ENCODE peak calls at places on chromosomes 5 and 9, in five cellular contexts. M is PC-3, H is AG04450, R is stomach, L is A673. E is an unnamed sample.

GRCh38 chr5:155780274-155780673 is 546.7 kb upstream of the SGCD start:
- DNase-seq in M (no peak), H (no peak), R (no peak), L (no peak), E (no peak)

GRCh38 chr5:76174101-76174500 is 90.9 kb downstream of the SV2C start:
- DNase-seq in M (no peak), H (no peak), R (no peak), L (no peak), E (no peak)

GRCh38 chr9:38284768-38285080 is 107.8 kb upstream of the ALDH1B1 start:
- DNase-seq in M (no peak), H (no peak), R (no peak), L (peak; percentile 14), E (no peak)

GRCh38 chr9:131094622-131095021 is 1.7 kb upstream of the AIF1L start:
- DNase-seq in M (peak; percentile 14), H (peak; percentile 24), R (no peak), L (no peak), E (no peak)

GRCh38 chr5:152086668-152087067 is 162.0 kb upstream of the GLRA1 start:
- DNase-seq in M (peak; percentile 17), H (no peak), R (no peak), L (no peak), E (no peak)

GRCh38 chr5:53164478-53165165 is 55.1 kb upstream of the MOCS2 start:
- DNase-seq in M (no peak), H (no peak), R (no peak), L (no peak), E (no peak)

GRCh38 chr5:14700478-14701436 is 36.2 kb downstream of the OTULIN start:
- DNase-seq in M (no peak), H (no peak), R (no peak), L (no peak), E (no peak)

GRCh38 chr5:16935271-16936149 is 578 bp downstream of the MYO10 start:
- DNase-seq in M (peak; percentile 75), H (no peak), R (peak; percentile 50), L (no peak), E (peak; percentile 53)

GRCh38 chr9:118940477-118940876 is 428.8 kb downstream of the BRINP1 start:
- DNase-seq in M (no peak), H (no peak), R (no peak), L (no peak), E (no peak)

GRCh38 chr5:137607771-137608170 is 108.6 kb upstream of the SPOCK1 start:
- DNase-seq in M (no peak), H (no peak), R (no peak), L (no peak), E (no peak)

GRCh38 chr5:170278611-170279500 is 18.7 kb downstream of the LCP2 start:
- DNase-seq in M (no peak), H (no peak), R (peak; percentile 62), L (no peak), E (peak; percentile 46)

GRCh38 chr5:165290535-165290934 is 1785.1 kb downstream of the MAT2B start:
- DNase-seq in M (no peak), H (no peak), R (no peak), L (no peak), E (no peak)

GRCh38 chr9:107422189-107422802 is 67.3 kb downstream of the KLF4 start:
- DNase-seq in M (peak; percentile 75), H (no peak), R (peak; percentile 79), L (peak; percentile 82), E (peak; percentile 84)

GRCh38 chr9:40913928-40914673 is 214.4 kb downstream of the FOXD4L6 start:
- DNase-seq in M (no peak), H (no peak), R (no peak), L (no peak), E (no peak)

GRCh38 chr9:2567922-2568321 is 53.7 kb upstream of the VLDLR start:
- DNase-seq in M (peak; percentile 16), H (no peak), R (no peak), L (no peak), E (no peak)

DNA sequence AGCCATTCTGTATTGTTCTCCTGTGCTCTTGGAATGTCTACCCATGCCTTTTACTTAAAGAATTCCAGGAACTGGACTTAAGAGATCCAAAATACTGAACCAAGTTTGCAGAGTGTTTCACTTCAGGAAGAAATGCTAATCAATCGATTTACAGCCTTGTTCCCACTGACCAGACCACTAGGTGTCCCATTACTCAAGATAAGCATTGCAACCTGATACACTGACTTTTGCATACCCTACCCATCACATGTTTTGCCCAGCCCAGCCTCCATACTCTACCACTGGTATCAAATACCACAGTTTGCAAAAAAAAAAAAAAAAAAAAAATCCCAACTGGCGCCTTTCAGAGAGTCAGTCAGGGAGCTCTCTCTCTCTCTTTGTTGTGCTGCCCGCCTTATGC is 550.8 kb downstream of the CDH9 start:
- DNase-seq in M (no peak), H (no peak), R (no peak), L (no peak), E (no peak)
- TF ChIP-seq CTCF in M (no peak), H (no peak), R (no peak), L (peak; percentile 17), E (no peak)

GRCh38 chr5:135173662-135174290 is 139.7 kb upstream of the PITX1 start:
- DNase-seq in M (no peak), H (no peak), R (no peak), L (no peak), E (no peak)

GRCh38 chr5:135177591-135177990 is 143.6 kb upstream of the PITX1 start:
- DNase-seq in M (no peak), H (no peak), R (no peak), L (no peak), E (no peak)

GRCh38 chr5:135176991-135177390 is 143.0 kb upstream of the PITX1 start:
- DNase-seq in M (no peak), H (no peak), R (no peak), L (no peak), E (no peak)

GRCh38 chr5:135172718-135173117 is 138.7 kb upstream of the PITX1 start:
- DNase-seq in M (no peak), H (no peak), R (no peak), L (no peak), E (no peak)

DNA sequence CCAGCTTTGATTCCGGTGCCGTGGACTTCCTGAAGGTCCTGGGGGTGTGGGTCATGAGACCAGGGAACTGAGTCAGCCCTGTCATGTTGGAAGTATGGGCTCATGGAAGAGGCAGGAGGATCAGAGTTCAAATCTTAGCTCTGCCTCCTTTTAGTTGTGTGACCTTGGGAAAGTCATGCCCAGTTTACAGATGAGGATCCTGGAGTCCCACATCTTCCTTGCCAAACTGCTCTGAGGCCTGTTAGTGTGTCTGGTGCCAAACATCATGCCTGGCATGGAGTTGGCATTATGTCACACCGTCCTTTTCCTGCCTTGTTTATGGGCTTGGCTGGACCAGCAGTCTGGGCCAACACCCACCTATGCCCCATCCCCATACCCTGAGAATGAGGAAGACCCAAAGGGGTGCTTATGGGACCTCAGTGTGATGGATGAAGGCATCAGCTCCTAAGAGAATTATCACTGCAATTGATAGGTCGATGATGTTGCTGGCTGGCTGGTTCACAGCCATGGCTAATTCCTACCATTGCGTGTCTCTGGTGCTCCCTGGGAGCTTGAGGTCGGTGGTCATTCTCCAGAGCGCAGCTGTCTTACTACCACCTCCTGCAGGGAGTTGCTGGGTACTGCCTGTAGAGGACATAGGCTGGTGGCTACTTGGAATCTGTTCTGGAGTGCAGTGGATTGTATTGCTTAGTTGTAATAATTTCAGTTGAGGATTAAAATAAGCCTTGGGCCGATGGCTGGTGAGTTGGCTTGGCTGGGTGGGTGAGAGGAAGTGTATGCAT is 140.5 kb upstream of the PITX1 start:
- DNase-seq in M (no peak), H (no peak), R (no peak), L (no peak), E (no peak)
- TF ChIP-seq CTCF in M (no peak), H (peak; percentile 33), R (no peak), L (peak; percentile 43), E (no peak)

GRCh38 chr9:126375386-126375785 is 48.8 kb downstream of the MVB12B start:
- DNase-seq in M (peak; percentile 46), H (no peak), R (no peak), L (peak; percentile 79), E (peak; percentile 38)
- TF ChIP-seq CTCF in M (no peak), H (no peak), R (no peak), L (no peak), E (no peak)

GRCh38 chr9:68704498-68704803 is 589 bp upstream of the PIP5K1B start:
- DNase-seq in M (no peak), H (no peak), R (no peak), L (no peak), E (no peak)
- TF ChIP-seq CTCF in M (no peak), H (no peak), R (no peak), L (no peak), E (no peak)

DNA sequence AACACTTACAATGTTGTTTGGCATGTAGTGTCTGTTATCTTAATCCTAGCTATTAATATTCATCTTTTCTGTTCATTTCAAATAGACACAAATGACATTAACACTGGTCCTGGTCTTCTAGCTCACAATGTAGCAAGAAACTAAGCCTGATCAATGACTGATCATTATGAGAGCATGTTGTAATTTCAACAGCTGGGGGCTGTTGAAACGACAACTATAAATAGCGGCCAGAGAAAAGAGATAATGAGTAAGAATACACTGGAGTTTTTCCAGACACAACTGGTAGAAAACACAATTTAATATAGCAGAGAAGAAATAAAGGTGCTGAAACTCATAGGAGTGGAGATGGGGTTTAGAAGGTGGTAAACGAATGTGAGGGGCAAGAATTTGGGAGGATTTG is 89.2 kb downstream of the HTR4 start:
- DNase-seq in M (no peak), H (no peak), R (no peak), L (no peak), E (no peak)
- TF ChIP-seq CTCF in M (no peak), H (no peak), R (no peak), L (no peak), E (no peak)